ENCODE peak calls at places on chromosomes 7 and 10, in four cellular contexts. Q is A549, Z is kidney, C is fibroblast of pulmonary artery. X is an unnamed sample.

GRCh38 chr10:47412177-47412730 is 28.2 kb upstream of the ZNF488 start:
- DNase-seq in Q (no peak), Z (peak), C (no peak), X (no peak)

GRCh38 chr10:89207801-89208551 is 859 bp upstream of the CH25H start:
- DNase-seq in Q (peak), Z (peak), C (no peak), X (peak)

GRCh38 chr7:78968951-78969350 is 484.5 kb downstream of the MAGI2 start:
- DNase-seq in Q (no peak), Z (no peak), C (no peak), X (no peak)

GRCh38 chr7:113891828-113892227 is 27.0 kb downstream of the PPP1R3A start:
- DNase-seq in Q (no peak), Z (no peak), C (peak), X (peak)

GRCh38 chr10:124601016-124601415 is 139.4 kb downstream of the LHPP start:
- DNase-seq in Q (no peak), Z (no peak), C (no peak), X (no peak)

GRCh38 chr7:90346326-90347125 is at the start of gene GTPBP10:
- DNase-seq in Q (peak), Z (peak), C (peak), X (peak)

GRCh38 chr10:114881916-114882315 is 56.1 kb upstream of the TRUB1 start:
- DNase-seq in Q (no peak), Z (no peak), C (no peak), X (no peak)

GRCh38 chr7:16114633-16115032 is 306.7 kb downstream of the CRPPA start:
- DNase-seq in Q (no peak), Z (no peak), C (peak), X (no peak)

GRCh38 chr7:151141855-151142685 is 25.4 kb downstream of the GBX1 start:
- DNase-seq in Q (no peak), Z (peak), C (no peak), X (no peak)

GRCh38 chr10:44992070-44992731 is 8.5 kb upstream of the ZNF22 start:
- DNase-seq in Q (no peak), Z (peak), C (no peak), X (no peak)

GRCh38 chr7:37786741-37787569 is 61.4 kb upstream of the NME8 start:
- DNase-seq in Q (no peak), Z (no peak), C (no peak), X (no peak)

GRCh38 chr7:1362301-1362700 is 97.0 kb downstream of the MICALL2 start:
- DNase-seq in Q (no peak), Z (peak), C (no peak), X (no peak)

GRCh38 chr10:76869931-76870330 is 767.7 kb downstream of the KCNMA1 start:
- DNase-seq in Q (no peak), Z (no peak), C (no peak), X (no peak)

GRCh38 chr10:35443858-35444257 is 107.5 kb downstream of the CCNY start:
- DNase-seq in Q (no peak), Z (no peak), C (no peak), X (no peak)

GRCh38 chr10:132883391-132883881 is 58.9 kb downstream of the CFAP46 start:
- DNase-seq in Q (no peak), Z (peak), C (no peak), X (no peak)

GRCh38 chr7:12893292-12893691 is 205.9 kb downstream of the ARL4A start:
- DNase-seq in Q (no peak), Z (no peak), C (peak), X (no peak)

GRCh38 chr7:14902589-14902963 is at the start of gene DGKB:
- DNase-seq in Q (no peak), Z (no peak), C (peak), X (peak)

GRCh38 chr10:78852856-78853255 is 215.9 kb upstream of the ZMIZ1 start:
- DNase-seq in Q (peak), Z (no peak), C (peak), X (no peak)

DNA sequence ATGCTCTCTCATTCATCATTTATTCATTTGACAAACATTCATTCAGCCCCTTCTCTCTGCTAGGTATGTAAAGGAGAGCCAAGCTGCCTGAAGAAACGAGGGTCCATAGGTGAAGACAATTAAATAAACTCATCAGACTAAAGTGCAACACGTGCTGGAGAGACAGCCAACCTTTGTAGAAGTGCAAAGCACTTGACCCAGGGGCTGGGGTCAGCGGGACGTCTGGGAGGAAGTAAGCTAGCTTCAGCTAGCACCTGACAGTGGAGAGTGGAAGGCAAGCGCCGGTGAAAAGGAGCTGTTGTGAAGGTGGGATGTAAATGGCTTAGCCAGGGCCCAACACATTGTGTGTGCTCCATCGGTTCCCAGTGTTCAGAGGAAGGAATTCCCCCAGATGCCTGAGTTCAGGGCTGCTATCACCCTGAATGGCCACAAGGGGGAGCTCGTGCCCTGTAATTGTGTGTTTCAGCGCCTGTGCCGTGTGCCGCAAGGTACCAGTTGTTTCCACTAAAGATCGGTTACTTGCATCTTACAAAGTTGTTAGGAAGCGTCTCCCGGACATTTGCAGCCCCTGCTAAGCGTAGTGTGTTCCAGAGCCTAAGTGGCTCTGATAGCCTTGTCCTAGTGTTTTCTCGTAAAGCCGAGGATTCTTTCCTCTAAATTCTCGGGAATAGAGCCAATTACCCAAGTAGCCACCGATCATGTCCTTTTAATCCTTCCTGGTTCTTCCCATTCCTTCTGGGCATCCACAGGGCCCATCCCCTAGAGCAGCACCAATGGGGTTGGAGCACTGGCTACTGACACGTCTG is 30.6 kb downstream of the TLX1 start:
- DNase-seq in Q (peak), Z (peak), C (peak), X (peak)
- H3K4me3 ChIP-seq in Q (peak), Z (peak), C (peak), X (peak)

GRCh38 chr10:107924458-107924857 is 760.0 kb upstream of the SORCS1 start:
- DNase-seq in Q (no peak), Z (no peak), C (no peak), X (no peak)
- H3K4me3 ChIP-seq in Q (no peak), Z (no peak), C (no peak), X (no peak)

DNA sequence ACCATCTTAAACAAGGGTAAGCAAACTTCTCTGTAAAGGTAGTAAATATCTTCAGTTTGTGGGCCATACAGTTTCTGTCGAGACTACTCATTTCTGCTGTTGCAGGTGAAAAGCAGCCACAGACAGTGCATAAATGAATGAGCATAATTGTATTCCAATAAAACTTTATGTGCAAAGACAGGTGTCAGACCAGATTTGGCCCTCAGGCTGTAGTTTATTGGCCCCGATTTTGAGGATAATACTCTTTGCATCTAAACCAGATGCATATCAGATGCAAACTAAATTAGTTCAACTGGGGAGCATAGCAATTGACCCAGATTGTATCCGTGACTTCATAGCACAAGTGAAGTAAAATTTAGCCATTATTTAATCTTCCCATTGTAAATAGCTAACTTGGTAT is 70.0 kb downstream of the SNX10 start:
- DNase-seq in Q (no peak), Z (no peak), C (no peak), X (no peak)
- H3K4me3 ChIP-seq in Q (no peak), Z (no peak), C (no peak), X (no peak)

DNA sequence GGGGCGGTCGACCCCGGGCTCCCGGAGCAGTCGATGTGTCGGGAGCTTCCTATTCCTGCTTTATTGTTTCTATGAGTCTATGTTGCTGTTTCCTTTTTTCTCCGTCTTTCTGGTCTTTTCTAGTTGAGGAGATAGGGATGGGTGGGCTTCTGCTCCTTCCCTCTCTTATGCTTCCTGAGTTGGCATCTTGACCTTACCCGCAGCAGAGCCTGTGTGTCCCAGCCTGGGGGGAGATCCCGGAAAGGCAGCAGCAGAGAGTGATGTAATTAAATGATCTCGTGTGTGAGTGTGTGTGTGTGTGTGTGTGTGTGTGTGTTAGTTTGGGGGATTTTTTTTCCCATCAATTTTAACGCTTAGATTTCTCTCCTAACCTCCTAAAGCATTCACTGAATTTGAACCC is 501 bp upstream of the SORCS1 start:
- DNase-seq in Q (no peak), Z (no peak), C (no peak), X (no peak)
- H3K4me3 ChIP-seq in Q (no peak), Z (peak), C (no peak), X (no peak)

DNA sequence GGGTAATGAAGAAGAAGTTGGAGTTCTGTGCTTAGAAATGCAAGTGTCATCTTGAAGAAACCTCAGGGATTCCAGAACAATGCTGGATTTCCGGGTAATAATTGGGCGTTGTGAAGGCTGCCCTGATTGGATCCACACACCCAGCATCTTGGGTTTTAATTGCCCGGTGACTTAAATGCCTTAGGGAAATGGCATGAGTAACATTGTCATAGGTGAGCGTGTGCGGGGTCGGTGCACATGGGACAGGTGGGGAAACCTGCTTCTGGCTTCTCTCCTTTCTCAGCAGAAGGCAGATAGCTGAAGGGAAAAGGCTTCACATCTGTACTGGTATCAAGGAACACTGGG is 15.2 kb upstream of the CAMK1D start:
- DNase-seq in Q (no peak), Z (no peak), C (no peak), X (no peak)
- H3K4me3 ChIP-seq in Q (no peak), Z (no peak), C (no peak), X (no peak)

DNA sequence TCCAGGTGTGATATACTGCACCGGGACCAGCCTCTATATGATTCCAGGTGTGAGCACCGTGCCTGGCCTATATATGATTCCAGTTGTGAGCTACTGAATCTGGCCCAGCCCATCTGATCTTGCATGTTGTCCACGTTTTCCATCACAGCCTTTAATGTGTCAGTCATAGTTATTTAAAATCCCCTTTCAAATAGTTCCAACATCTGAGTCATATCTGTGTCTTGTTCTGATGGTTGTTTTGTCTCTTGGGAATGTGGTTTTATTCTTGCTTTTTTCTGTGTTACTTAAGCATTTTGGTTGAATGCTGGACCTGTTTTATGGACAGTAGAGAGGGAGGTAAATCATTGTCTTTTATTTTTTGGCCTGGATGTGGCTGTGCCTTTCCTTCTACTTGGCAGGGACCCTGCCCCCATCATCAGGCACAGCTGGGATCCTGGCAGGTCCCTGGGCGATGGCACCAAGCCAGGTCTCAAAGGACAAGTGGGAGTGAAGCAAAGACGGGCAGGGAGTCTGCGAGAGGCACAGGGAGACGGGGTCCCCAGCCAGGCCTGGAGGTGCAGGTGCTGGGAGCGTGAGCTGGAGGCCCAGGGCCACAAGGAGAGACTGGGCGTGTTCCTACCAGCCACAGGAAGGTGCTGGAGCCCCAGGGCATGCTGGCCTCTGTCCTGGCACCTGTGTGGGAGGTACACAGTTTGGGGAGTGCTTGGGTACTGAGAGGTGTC is 94.7 kb downstream of the DYNC2I1 start:
- DNase-seq in Q (no peak), Z (no peak), C (peak), X (no peak)
- H3K4me3 ChIP-seq in Q (no peak), Z (no peak), C (no peak), X (no peak)

GRCh38 chr10:108785011-108785410 is 1138.3 kb downstream of the XPNPEP1 start:
- DNase-seq in Q (no peak), Z (no peak), C (no peak), X (no peak)
- H3K4me3 ChIP-seq in Q (no peak), Z (no peak), C (no peak), X (no peak)

DNA sequence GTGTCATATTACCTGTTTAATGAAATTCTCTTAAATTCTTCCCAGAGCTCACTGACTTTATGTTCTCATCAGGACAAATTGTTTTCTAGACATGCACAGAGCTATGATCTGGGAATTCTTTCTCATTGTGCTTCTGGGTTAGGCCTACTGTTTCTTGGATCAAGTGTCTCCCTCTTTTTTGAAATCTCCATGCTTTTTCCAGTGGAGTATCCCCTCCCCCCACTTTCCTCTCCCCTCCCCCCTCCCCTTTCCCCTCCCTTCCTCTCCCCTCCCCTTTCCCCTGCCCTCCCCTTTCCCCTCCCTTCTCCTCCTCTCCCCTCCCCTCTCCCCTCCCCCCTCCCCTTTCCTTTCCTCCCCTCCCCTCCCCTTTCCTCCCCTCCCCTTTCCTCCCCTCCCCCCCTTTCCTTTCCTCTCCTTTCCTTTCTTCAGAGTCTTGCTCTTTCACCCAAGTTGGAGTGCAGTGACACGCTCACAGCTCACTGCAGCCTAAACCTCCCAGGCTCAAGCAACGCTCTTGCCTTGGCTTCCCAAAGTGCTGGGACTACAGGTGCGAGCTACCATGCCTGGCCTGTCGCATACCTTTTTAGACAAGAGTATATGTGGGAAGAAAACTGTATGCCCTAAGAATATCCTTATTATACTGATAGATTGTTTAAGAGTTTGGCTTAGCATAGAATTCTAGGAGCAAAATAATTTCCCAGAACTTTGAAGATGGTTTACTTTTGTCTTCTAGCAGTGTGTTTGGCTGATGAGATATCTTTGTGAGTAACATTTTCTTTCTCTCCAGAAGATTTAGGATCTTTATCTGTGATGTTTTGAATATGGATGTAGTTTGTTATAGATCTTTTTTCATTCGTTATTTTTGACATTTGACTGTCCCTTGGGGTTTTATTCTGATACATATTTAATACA is 2.5 kb downstream of the DYNC2I1 start:
- DNase-seq in Q (no peak), Z (peak), C (peak), X (no peak)
- H3K4me3 ChIP-seq in Q (peak), Z (peak), C (no peak), X (no peak)